ENCODE peak calls at places on chromosomes 16 and 17, in seven cellular contexts. U is activated B cell treated with CpG ODN at 0.5 μM for 24 hours; Y is progenitor cell of endocrine pancreas; A is ascending aorta; M is GM13976; C is activated CD8-positive, alpha-beta T cell treated with anti-CD3 and anti-CD28 coated beads for 36 hours; T is WERI-Rb-1. D is an unnamed sample.

GRCh38 chr17:54426287-54426886 is 474.3 kb upstream of the TOM1L1 start:
- DNase-seq in U (no peak), Y (no peak), A (no peak), M (no peak), C (peak; percentile 7), T (peak; percentile 29), D (no peak)

GRCh38 chr17:49223517-49224197 is 6.9 kb downstream of the PHOSPHO1 start:
- DNase-seq in U (peak; percentile 67), Y (peak; percentile 69), A (no peak), M (peak; percentile 76), C (peak; percentile 85), T (peak; percentile 66), D (peak; percentile 81)

GRCh38 chr17:50055426-50056216 is at the start of gene ITGA3:
- DNase-seq in U (peak; percentile 38), Y (peak; percentile 82), A (peak; percentile 93), M (peak; percentile 76), C (peak; percentile 68), T (peak; percentile 93), D (peak; percentile 75)

GRCh38 chr16:15607700-15608396 is 35.1 kb downstream of the MARF1 start:
- DNase-seq in U (no peak), Y (no peak), A (peak; percentile 81), M (no peak), C (no peak), T (no peak), D (no peak)

GRCh38 chr16:67277999-67278772 is 1.1 kb upstream of the PLEKHG4 start:
- DNase-seq in U (no peak), Y (no peak), A (peak; percentile 74), M (no peak), C (no peak), T (no peak), D (no peak)

GRCh38 chr17:56319531-56319930 is 166.3 kb downstream of the ANKFN1 start:
- DNase-seq in U (no peak), Y (no peak), A (no peak), M (peak; percentile 16), C (no peak), T (no peak), D (peak; percentile 23)

GRCh38 chr17:43169561-43170139 is 1.4 kb upstream of the NBR1 start:
- DNase-seq in U (peak; percentile 21), Y (no peak), A (peak; percentile 64), M (peak; percentile 47), C (peak; percentile 52), T (peak; percentile 35), D (peak; percentile 22)

GRCh38 chr16:27156531-27156930 is 46.8 kb upstream of the KDM8 start:
- DNase-seq in U (no peak), Y (no peak), A (no peak), M (no peak), C (no peak), T (no peak), D (no peak)

GRCh38 chr16:83134638-83135037 is 507.9 kb downstream of the CDH13 start:
- DNase-seq in U (no peak), Y (no peak), A (no peak), M (no peak), C (no peak), T (no peak), D (no peak)

GRCh38 chr17:14310101-14310500 is 9.2 kb downstream of the HS3ST3B1 start:
- DNase-seq in U (no peak), Y (no peak), A (no peak), M (no peak), C (no peak), T (peak; percentile 48), D (no peak)

GRCh38 chr17:76081295-76082210 is 2.6 kb downstream of the ZACN start:
- DNase-seq in U (no peak), Y (no peak), A (no peak), M (peak; percentile 32), C (no peak), T (no peak), D (no peak)

GRCh38 chr16:49623501-49624266 is 232.2 kb downstream of the ZNF423 start:
- DNase-seq in U (no peak), Y (no peak), A (peak; percentile 50), M (no peak), C (no peak), T (no peak), D (no peak)

GRCh38 chr17:61360318-61360717 is 39.3 kb upstream of the TBX2 start:
- DNase-seq in U (no peak), Y (no peak), A (no peak), M (no peak), C (no peak), T (no peak), D (no peak)

GRCh38 chr17:28230011-28230410 is 89.0 kb upstream of the TMEM97 start:
- DNase-seq in U (no peak), Y (no peak), A (no peak), M (no peak), C (peak; percentile 38), T (no peak), D (no peak)

GRCh38 chr17:82882715-82883446 is 43.1 kb upstream of the ZNF750 start:
- DNase-seq in U (no peak), Y (no peak), A (no peak), M (no peak), C (peak; percentile 88), T (no peak), D (no peak)

GRCh38 chr17:74176546-74177001 is 26.9 kb upstream of the RPL38 start:
- DNase-seq in U (no peak), Y (peak; percentile 60), A (no peak), M (peak; percentile 74), C (peak; percentile 64), T (peak; percentile 93), D (peak; percentile 69)

DNA sequence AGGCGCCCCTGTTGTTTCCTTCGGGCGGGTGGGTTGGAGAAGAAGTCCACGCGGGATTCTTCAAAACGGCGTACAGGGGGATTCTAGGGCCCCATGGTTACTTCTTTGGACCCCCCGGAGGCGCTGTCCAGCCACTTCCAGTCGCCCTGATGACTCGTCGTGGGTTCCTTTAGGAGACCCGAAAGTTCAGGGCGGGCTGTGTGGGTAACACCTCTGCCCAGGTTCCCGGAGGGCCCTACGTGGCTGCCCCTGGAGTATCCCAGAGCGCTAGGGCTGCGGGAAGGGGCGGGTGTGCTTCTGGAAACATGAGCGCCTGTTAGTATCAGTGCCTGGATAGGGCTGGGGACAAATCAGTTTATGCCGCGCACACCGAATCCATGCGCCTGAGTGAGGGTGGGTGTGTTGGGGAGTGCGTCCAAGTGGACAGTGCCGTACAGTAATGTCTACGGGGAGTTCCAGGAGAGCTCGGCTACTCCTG is 602 bp upstream of the HIC1 start:
- DNase-seq in U (peak; percentile 39), Y (no peak), A (no peak), M (peak; percentile 50), C (peak; percentile 73), T (peak; percentile 52), D (peak; percentile 54)
- TF ChIP-seq CTCF in U (no peak), Y (no peak), A (no peak), M (no peak), C (no peak), T (no peak), D (no peak)

GRCh38 chr16:3691778-3692177 is 25.5 kb downstream of the TRAP1 start:
- DNase-seq in U (no peak), Y (no peak), A (no peak), M (no peak), C (no peak), T (no peak), D (no peak)

GRCh38 chr16:3689731-3690130 is 27.6 kb downstream of the TRAP1 start:
- DNase-seq in U (no peak), Y (no peak), A (no peak), M (no peak), C (no peak), T (no peak), D (no peak)

GRCh38 chr16:3690470-3690918 is 26.8 kb downstream of the TRAP1 start:
- DNase-seq in U (peak; percentile 74), Y (peak; percentile 83), A (peak; percentile 97), M (peak; percentile 89), C (peak; percentile 91), T (peak; percentile 91), D (peak; percentile 85)

GRCh38 chr16:3687792-3688191 is 29.5 kb downstream of the TRAP1 start:
- DNase-seq in U (no peak), Y (no peak), A (no peak), M (no peak), C (no peak), T (no peak), D (no peak)

DNA sequence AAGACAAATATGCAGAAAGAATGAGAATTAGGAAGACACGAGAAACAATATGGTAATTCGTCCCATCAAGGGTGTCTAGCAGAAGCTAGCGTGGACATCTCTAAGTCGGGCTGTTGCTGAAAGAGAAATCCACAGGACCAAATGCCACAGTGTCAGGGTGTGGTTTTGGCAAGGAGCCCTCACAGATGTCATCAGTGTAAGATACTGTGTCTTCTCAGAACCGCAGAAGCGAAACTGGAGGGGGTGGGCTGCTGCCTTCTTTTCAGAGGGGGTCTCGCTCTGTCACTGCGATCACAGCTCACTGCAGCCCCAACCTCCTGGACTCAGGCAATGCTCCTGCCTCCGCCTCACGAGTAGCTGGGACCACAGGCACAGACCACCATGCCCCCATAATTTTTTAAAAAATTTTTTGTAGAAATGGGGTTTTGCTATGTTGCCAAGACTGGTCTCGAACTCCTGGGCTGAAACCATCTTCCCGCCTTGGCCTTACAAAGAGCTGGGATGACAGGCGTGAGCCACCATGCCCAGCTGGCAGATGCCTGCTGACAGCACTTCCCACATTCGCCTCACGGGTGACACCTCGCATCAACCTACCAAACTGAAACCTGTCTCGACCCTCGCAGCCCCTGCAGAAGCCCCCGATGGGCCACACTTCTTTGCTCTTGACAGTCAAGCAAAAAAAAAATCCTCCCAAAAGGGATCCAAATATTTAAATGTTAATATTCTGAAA is 26.2 kb downstream of the TRAP1 start:
- DNase-seq in U (no peak), Y (no peak), A (no peak), M (no peak), C (peak; percentile 16), T (no peak), D (no peak)
- TF ChIP-seq CTCF in U (no peak), Y (no peak), A (no peak), M (no peak), C (peak; percentile 4), T (peak; percentile 2), D (no peak)

GRCh38 chr16:87383522-87384161 is at the start of gene FBXO31:
- DNase-seq in U (peak; percentile 95), Y (peak; percentile 91), A (peak; percentile 90), M (peak; percentile 90), C (peak; percentile 91), T (peak; percentile 55), D (peak; percentile 92)
- TF ChIP-seq CTCF in U (no peak), Y (no peak), A (no peak), M (no peak), C (no peak), T (no peak), D (peak; percentile 10)

DNA sequence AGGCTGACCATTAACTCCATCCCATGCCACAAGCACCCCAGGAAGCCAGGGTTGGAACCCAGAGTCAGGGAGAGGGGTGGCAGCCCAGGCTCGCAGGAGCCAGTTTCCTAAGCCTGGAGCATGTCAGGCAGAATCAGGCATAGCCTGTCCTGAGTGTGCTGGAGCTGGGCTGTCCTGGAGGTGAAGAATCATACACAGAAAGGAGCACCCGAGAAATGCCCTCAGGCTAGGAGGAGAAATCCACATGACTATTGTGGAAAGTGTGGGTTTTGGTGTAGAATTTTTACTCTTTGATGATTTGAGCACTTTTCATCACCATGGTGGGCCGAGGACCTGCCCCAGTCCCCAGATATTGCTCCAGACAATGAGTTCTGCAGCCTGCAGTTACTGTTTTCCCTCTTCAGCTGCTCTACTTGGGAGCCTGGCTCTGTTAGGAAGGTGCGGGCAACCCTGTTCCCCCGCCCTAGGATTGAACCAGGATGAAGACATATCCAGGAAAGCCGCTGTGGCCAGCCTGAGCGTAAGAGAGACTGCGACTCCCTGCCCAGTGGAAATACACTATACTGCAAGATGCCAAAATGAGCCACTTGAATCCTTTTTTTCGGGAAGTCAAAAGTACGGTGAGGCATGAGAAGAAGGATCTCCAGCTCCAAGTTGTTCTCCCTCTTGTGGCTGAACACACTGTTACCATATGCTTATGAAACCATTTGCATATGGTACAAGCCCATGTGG is 29.0 kb upstream of the HEATR6 start:
- DNase-seq in U (no peak), Y (no peak), A (no peak), M (no peak), C (no peak), T (no peak), D (no peak)
- TF ChIP-seq CTCF in U (no peak), Y (no peak), A (no peak), M (no peak), C (no peak), T (peak; percentile 7), D (no peak)

D was measured in GM13977.